ENCODE peak calls at places on chromosome 12, in five cellular contexts. D, J, B, N and V are unnamed samples.

GRCh38 chr12:76943004-76943403 is 64.2 kb upstream of the CSRP2 start:
- DNase-seq in D (no peak), J (no peak), B (no peak), N (no peak), V (no peak)

GRCh38 chr12:84660139-84660538 is 252.5 kb downstream of the SLC6A15 start:
- DNase-seq in D (no peak), J (no peak), B (no peak), N (no peak), V (no peak)

GRCh38 chr12:51886021-51886710 is 1.7 kb upstream of the ANKRD33 start:
- DNase-seq in D (peak), J (no peak), B (peak), N (no peak), V (no peak)

GRCh38 chr12:117686911-117687377 is 281.8 kb downstream of the KSR2 start:
- DNase-seq in D (peak), J (no peak), B (no peak), N (peak), V (no peak)

GRCh38 chr12:82223421-82223820 is 134.8 kb downstream of the CCDC59 start:
- DNase-seq in D (no peak), J (no peak), B (no peak), N (no peak), V (no peak)

GRCh38 chr12:41932028-41932427 is 212.6 kb downstream of the GXYLT1 start:
- DNase-seq in D (no peak), J (no peak), B (no peak), N (no peak), V (no peak)

GRCh38 chr12:82958966-82959365 is 272.3 kb downstream of the TMTC2 start:
- DNase-seq in D (no peak), J (no peak), B (no peak), N (no peak), V (no peak)

GRCh38 chr12:68349083-68349700 is 17.0 kb upstream of the MDM1 start:
- DNase-seq in D (no peak), J (no peak), B (no peak), N (no peak), V (no peak)

GRCh38 chr12:120917748-120918147 is 13.6 kb upstream of the SPPL3 start:
- DNase-seq in D (no peak), J (no peak), B (no peak), N (no peak), V (no peak)

GRCh38 chr12:119020377-119021360 is 39.3 kb downstream of the SRRM4 start:
- DNase-seq in D (no peak), J (peak), B (peak), N (peak), V (no peak)

GRCh38 chr12:51401020-51401419 is 9.8 kb upstream of the GALNT6 start:
- DNase-seq in D (no peak), J (no peak), B (no peak), N (no peak), V (no peak)

GRCh38 chr12:106252056-106252455 is 4.2 kb upstream of the CKAP4 start:
- DNase-seq in D (no peak), J (no peak), B (no peak), N (no peak), V (no peak)

GRCh38 chr12:106766393-106766826 is 8.1 kb upstream of the RIC8B start:
- DNase-seq in D (peak), J (no peak), B (peak), N (no peak), V (no peak)

GRCh38 chr12:89192419-89192818 is 159.9 kb downstream of the DUSP6 start:
- DNase-seq in D (peak), J (no peak), B (no peak), N (no peak), V (no peak)

GRCh38 chr12:93591137-93591868 is 18.8 kb downstream of the SOCS2 start:
- DNase-seq in D (peak), J (peak), B (peak), N (peak), V (peak)

GRCh38 chr12:95836630-95837239 is 22.0 kb upstream of the SNRPF start:
- DNase-seq in D (peak), J (no peak), B (peak), N (no peak), V (no peak)

GRCh38 chr12:6567112-6567680 is 895 bp downstream of the NOP2 start:
- DNase-seq in D (no peak), J (no peak), B (no peak), N (no peak), V (no peak)

GRCh38 chr12:6110006-6110405 is 14.5 kb downstream of the VWF start:
- DNase-seq in D (no peak), J (no peak), B (no peak), N (no peak), V (no peak)

GRCh38 chr12:52581481-52581880 is 7.8 kb upstream of the KRT74 start:
- DNase-seq in D (peak), J (no peak), B (no peak), N (no peak), V (no peak)

GRCh38 chr12:25926536-25926935 is 31.9 kb upstream of the RASSF8 start:
- DNase-seq in D (no peak), J (no peak), B (no peak), N (no peak), V (no peak)

GRCh38 chr12:1435044-1435443 is 159.3 kb downstream of the FBXL14 start:
- DNase-seq in D (no peak), J (no peak), B (no peak), N (no peak), V (no peak)

GRCh38 chr12:89225401-89225800 is 126.9 kb downstream of the DUSP6 start:
- DNase-seq in D (peak), J (no peak), B (peak), N (no peak), V (peak)

GRCh38 chr12:54475542-54475941 is 2.1 kb upstream of the GTSF1 start:
- DNase-seq in D (peak), J (no peak), B (no peak), N (no peak), V (no peak)

GRCh38 chr12:92107621-92108131 is 38.0 kb downstream of the BTG1 start:
- DNase-seq in D (no peak), J (no peak), B (no peak), N (peak), V (no peak)

GRCh38 chr12:112822056-112822455 is 30.5 kb downstream of the RPH3A start:
- DNase-seq in D (no peak), J (no peak), B (no peak), N (peak), V (no peak)

GRCh38 chr12:49853671-49854070 is 10.8 kb upstream of the BCDIN3D start:
- DNase-seq in D (no peak), J (no peak), B (no peak), N (no peak), V (no peak)

GRCh38 chr12:76008438-76008837 is 23.1 kb downstream of the PHLDA1 start:
- DNase-seq in D (no peak), J (no peak), B (no peak), N (no peak), V (no peak)

GRCh38 chr12:124613151-124613585 is 45.8 kb upstream of the NCOR2 start:
- DNase-seq in D (peak), J (no peak), B (no peak), N (no peak), V (no peak)

GRCh38 chr12:27552886-27553560 is 29.0 kb downstream of the PPFIBP1 start:
- DNase-seq in D (peak), J (no peak), B (no peak), N (no peak), V (no peak)

DNA sequence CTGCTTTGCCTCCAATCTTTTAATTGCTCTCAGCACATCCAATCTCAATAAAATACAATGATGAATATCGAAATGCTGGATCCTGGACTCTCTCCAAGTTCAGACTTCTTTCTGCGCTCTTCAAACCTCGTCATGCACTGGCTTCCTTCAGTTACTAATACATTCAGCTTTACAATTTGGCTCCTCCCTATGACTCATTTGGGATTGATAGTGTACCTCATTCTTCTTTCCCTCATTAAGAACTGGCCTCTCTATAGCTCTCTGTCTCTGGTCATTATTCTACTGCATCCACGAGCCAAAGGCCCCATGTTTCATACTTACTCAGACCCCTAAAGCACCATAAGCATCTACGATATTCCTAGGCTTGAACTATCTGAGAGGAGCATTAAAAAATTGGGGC is 5.0 kb downstream of the TSPAN8 start:
- DNase-seq in D (peak), J (no peak), B (no peak), N (no peak), V (no peak)
- H3K4me3 ChIP-seq in D (no peak), J (no peak), B (no peak), N (no peak), V (no peak)

GRCh38 chr12:108826115-108826806 is 31.1 kb downstream of the SSH1 start:
- DNase-seq in D (peak), J (no peak), B (no peak), N (peak), V (no peak)

GRCh38 chr12:108826807-108827721 is 30.3 kb downstream of the SSH1 start:
- DNase-seq in D (no peak), J (no peak), B (no peak), N (peak), V (no peak)

GRCh38 chr12:108823804-108824203 is 33.6 kb downstream of the SSH1 start:
- DNase-seq in D (no peak), J (no peak), B (no peak), N (no peak), V (no peak)

GRCh38 chr12:108827941-108828340 is 29.4 kb downstream of the SSH1 start:
- DNase-seq in D (peak), J (no peak), B (no peak), N (no peak), V (no peak)

DNA sequence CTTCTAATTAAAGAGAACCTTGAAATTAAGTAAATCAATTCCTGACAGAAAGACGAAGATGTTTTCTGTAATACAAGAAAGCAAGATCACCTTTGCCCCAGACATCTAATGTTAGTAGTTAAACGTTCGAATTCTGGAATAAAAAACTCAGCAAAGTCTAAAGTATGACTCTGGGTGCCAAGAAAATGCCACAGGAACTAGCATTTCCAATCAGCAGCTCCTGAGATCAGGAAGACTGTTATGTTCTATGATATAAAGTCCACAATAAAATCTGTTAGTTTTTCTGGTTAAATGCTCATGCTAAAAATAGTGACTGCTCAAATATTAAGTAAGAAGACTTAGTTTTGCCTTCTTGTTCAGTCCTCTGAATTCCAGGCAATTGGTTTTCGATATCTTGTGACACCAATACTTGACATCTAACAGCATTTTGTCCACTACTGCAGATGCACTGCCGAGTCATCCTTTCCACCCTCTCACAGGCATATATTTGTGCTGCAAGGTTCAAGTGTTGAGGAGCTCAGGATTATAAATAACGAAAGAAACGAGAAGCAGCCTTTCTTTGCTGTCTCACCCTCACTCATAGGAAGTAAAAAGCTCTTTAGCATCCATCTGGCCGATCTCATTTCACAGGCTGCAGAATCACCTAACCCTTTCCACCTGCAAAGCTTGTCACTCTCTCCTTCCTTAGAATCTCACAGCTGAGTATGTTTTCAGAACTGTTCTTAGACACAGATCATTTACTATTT is 32.0 kb downstream of the SSH1 start:
- DNase-seq in D (peak), J (no peak), B (no peak), N (no peak), V (no peak)
- H3K4me3 ChIP-seq in D (peak), J (no peak), B (no peak), N (peak), V (no peak)

GRCh38 chr12:3200032-3200617 is 122.9 kb downstream of the TSPAN9 start:
- DNase-seq in D (peak), J (peak), B (no peak), N (peak), V (no peak)
- H3K4me3 ChIP-seq in D (peak), J (peak), B (no peak), N (peak), V (no peak)

DNA sequence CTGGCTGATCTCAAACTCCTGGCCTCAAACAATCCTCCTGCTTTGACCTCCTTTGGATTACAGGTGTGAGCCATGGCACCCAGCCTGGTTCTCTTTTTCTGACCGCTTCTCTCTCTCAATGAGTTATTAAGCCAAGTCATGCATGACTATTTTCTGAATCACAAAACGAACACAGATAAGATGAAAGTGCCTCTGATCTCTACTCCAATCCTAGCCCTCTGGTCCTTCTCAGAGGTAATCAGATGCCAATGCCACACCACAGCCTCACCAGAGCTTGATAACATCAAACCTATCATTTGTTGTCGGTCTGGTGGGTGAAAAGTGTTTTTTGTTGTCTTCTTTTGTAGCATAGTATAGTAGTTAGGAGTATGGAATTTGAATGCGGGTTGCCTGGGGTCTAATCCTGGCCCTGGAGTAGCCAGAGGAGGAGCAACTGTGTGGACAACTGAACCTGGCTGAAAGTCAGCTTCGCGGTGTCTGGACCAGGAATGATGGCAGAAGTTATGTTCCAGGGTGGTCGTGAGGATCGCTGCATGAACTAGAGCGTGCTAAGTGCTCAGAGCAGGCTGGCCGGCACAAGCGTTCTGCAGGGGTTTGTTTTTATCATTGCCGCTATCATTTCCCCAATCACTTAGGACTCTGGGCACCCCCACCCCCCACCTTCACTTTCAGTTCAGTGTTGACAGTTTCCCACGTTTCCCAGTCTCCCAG is 77.9 kb downstream of the SPRING1 start:
- DNase-seq in D (peak), J (no peak), B (no peak), N (peak), V (no peak)
- H3K4me3 ChIP-seq in D (no peak), J (no peak), B (no peak), N (no peak), V (no peak)

DNA sequence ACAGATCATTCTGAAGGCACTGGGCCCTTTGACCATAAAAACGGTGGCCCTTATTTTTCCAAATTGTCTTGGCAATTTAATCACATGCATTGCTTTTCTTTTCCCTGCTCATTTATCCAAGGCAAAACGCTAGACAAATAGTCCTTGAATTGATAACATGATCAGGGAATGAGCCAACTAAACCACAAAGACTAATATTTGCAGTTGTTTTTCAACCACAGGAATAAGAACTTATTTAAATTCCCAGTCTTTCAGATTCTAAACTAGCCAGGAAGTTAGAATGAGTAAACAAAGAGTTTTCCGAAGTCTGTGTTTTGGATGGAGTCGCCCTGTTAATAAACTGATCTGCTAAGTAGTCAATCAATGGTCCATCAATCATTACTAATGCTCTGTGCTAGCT is 14.9 kb downstream of the TBX5 start:
- DNase-seq in D (no peak), J (no peak), B (no peak), N (no peak), V (no peak)
- H3K4me3 ChIP-seq in D (no peak), J (no peak), B (no peak), N (no peak), V (no peak)

DNA sequence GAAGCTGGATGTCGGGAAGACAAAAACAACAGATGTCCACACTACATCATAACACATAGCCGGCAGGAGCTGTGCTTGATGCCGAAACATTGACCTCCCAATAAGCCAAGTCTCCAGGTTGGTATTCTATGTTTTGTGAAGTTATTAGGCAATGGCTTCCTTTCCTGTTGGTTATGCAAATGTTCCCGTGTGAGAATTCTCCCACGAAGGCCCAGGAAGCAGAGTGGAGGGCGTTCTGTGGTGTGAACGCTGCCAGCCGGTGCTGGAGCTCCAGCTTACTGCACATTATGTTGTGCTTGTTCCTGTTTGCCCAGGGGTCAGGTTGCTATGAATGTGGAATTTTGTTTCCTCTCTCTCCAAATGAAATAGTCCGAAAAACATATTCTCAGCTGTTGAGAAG is 156.4 kb upstream of the HMGA2 start:
- DNase-seq in D (peak), J (no peak), B (no peak), N (no peak), V (no peak)
- H3K4me3 ChIP-seq in D (no peak), J (no peak), B (no peak), N (no peak), V (no peak)

DNA sequence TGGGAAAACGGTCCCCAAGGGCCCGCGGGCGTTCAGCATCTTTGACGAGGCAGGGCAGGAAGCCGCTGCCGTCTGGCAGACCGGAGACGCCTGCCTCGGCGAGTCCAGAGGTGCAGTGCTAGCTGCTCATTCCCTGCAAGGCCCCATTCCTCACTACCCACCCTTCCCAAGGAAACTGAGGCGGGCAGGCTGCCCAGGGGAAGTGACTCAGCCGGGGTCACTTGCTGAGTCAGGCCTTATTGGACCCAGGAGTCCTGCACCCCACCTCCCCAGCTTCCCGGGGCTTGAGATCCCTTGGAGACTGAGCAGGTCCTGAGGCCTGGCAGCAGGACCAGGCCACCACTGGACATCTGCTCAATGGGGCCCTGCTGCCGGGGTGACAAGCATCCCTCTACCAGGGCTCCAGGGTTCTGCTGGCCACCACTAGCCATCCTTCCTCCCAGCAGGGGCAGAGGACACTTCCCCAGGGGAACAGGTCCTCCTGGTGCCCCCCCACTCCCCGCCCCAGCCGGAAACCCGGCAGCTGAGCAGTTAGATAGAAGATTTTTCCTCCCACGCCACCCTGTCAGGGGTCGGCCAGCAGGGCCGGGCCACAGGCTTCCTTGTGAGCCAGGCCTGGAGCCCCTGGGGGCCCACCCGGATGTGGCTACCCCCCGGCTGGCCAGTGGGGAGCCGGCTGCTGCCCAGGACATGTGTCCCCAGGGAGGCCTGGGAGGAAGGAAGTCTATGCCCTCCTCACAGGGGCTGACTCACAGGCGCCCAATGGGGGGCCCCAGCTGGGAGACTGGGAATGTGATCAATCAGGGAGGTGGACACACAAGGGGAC is 3.9 kb downstream of the SH2B3 start:
- DNase-seq in D (peak), J (no peak), B (peak), N (peak), V (no peak)
- H3K4me3 ChIP-seq in D (peak), J (no peak), B (no peak), N (peak), V (peak)